ENCODE peak calls at places on chromosomes 13 and 19, in eight cellular contexts. F is heart right ventricle, Y is HFFc6, N is cardiac muscle cell, J is fibroblast of lung, S is lung, Q is GM10248, M is astrocyte. I is an unnamed sample.

GRCh38 chr13:80030491-80030890 is 310.4 kb downstream of the SPRY2 start:
- DNase-seq in N (no peak), Y (peak), F (no peak), S (peak), J (no peak), M (no peak), Q (no peak), I (no peak)

GRCh38 chr13:75226755-75227435 is 255.1 kb downstream of the TBC1D4 start:
- DNase-seq in Q (no peak), Y (peak), S (peak), F (no peak), J (peak), N (no peak), M (peak), I (no peak)

GRCh38 chr19:1486720-1487575 is 3.2 kb downstream of the PCSK4 start:
- DNase-seq in N (no peak), Q (no peak), M (no peak), J (no peak), F (no peak), Y (no peak), S (no peak), I (peak)

GRCh38 chr13:114131581-114132418 is 623 bp downstream of the RASA3 start:
- DNase-seq in F (no peak), J (peak), N (peak), M (peak), S (no peak), Q (no peak), Y (no peak), I (no peak)

GRCh38 chr19:1526979-1527649 is 3.2 kb downstream of the PLK5 start:
- DNase-seq in S (no peak), J (no peak), F (no peak), Y (no peak), Q (no peak), M (no peak), N (no peak), I (no peak)

GRCh38 chr13:100508996-100509395 is 79.6 kb downstream of the GGACT start:
- DNase-seq in Y (no peak), N (no peak), S (no peak), Q (no peak), F (no peak), M (no peak), J (no peak), I (no peak)

GRCh38 chr13:46569471-46569870 is 16.5 kb downstream of the LRCH1 start:
- DNase-seq in M (no peak), F (no peak), Q (no peak), S (no peak), Y (no peak), N (no peak), J (no peak), I (no peak)

GRCh38 chr13:97485328-97485727 is 51.4 kb downstream of the RAP2A start:
- DNase-seq in S (no peak), M (peak), Q (no peak), F (no peak), Y (no peak), N (no peak), J (no peak), I (no peak)

GRCh38 chr13:28531195-28531955 is 36.4 kb upstream of the FLT1 start:
- DNase-seq in J (peak), S (no peak), Q (no peak), N (peak), M (no peak), Y (peak), F (peak), I (peak)

GRCh38 chr13:21871302-21871862 is 200.5 kb downstream of the FGF9 start:
- DNase-seq in M (no peak), J (no peak), N (no peak), Y (no peak), F (no peak), Q (no peak), S (peak), I (no peak)

GRCh38 chr19:16836906-16837362 is 7.7 kb downstream of the SIN3B start:
- DNase-seq in S (no peak), Y (no peak), J (no peak), F (no peak), Q (no peak), N (no peak), M (no peak), I (no peak)

GRCh38 chr19:38210458-38210987 is 13.5 kb downstream of the DPF1 start:
- DNase-seq in S (no peak), J (peak), Q (no peak), M (no peak), F (peak), Y (no peak), N (peak), I (no peak)

GRCh38 chr13:50512602-50513527 is 330.6 kb downstream of the DLEU7 start:
- DNase-seq in Y (no peak), M (peak), J (peak), N (peak), S (peak), F (peak), Q (peak), I (no peak)

GRCh38 chr19:287381-287871 is 3.8 kb downstream of the PLPP2 start:
- DNase-seq in J (no peak), M (no peak), F (no peak), N (no peak), S (no peak), Q (no peak), Y (no peak), I (no peak)

GRCh38 chr19:48287748-48288147 is 17.9 kb downstream of the ZNF114 start:
- DNase-seq in S (no peak), M (no peak), F (no peak), N (no peak), Q (no peak), J (no peak), Y (no peak), I (no peak)

GRCh38 chr19:2375341-2376121 is 15.5 kb downstream of the TMPRSS9 start:
- DNase-seq in J (no peak), N (no peak), F (no peak), Y (no peak), S (no peak), Q (no peak), M (no peak), I (no peak)

GRCh38 chr19:982567-983170 is 1.5 kb upstream of the WDR18 start:
- DNase-seq in Q (peak), Y (peak), M (no peak), F (peak), N (peak), S (peak), J (peak), I (peak)

GRCh38 chr19:35029737-35030256 is 473 bp upstream of the SCN1B start:
- DNase-seq in N (no peak), Q (no peak), J (no peak), Y (no peak), F (no peak), S (no peak), M (no peak), I (no peak)

GRCh38 chr19:48603001-48603400 is 3.5 kb upstream of the SPACA4 start:
- DNase-seq in N (no peak), M (no peak), F (no peak), S (no peak), J (no peak), Q (no peak), Y (no peak), I (no peak)

GRCh38 chr19:15432018-15432494 is 13.3 kb upstream of the AKAP8L start:
- DNase-seq in M (no peak), J (no peak), S (no peak), Y (no peak), F (no peak), Q (peak), N (peak), I (peak)

GRCh38 chr19:7488736-7489353 is at the start of gene PEX11G:
- DNase-seq in M (peak), J (peak), F (peak), Q (peak), N (peak), S (peak), Y (peak), I (peak)

GRCh38 chr13:27425918-27426630 is 1.7 kb downstream of the GTF3A start:
- DNase-seq in Y (no peak), N (peak), M (peak), F (peak), J (peak), Q (peak), S (peak), I (no peak)

GRCh38 chr13:93227906-93228801 is 1.5 kb downstream of the GPC6 start:
- DNase-seq in F (peak), S (no peak), Y (peak), Q (no peak), J (peak), M (peak), N (peak), I (peak)

GRCh38 chr13:113040597-113041292 is 64.8 kb upstream of the F7 start:
- DNase-seq in F (no peak), S (no peak), Y (no peak), Q (no peak), J (no peak), M (no peak), N (no peak), I (no peak)

GRCh38 chr13:34627905-34628682 is 314.0 kb upstream of the NBEA start:
- DNase-seq in M (no peak), N (no peak), Q (no peak), F (no peak), Y (no peak), J (no peak), S (no peak), I (no peak)

GRCh38 chr19:14337510-14337909 is 43.7 kb upstream of the ADGRE5 start:
- DNase-seq in F (no peak), N (no peak), J (no peak), S (no peak), Q (no peak), Y (no peak), M (no peak), I (no peak)

GRCh38 chr19:18612772-18613588 is at the start of gene TMEM59L:
- DNase-seq in M (no peak), Q (peak), F (no peak), S (no peak), N (peak), J (no peak), Y (no peak), I (no peak)

GRCh38 chr19:7550987-7551761 is 15.7 kb downstream of the PNPLA6 start:
- DNase-seq in M (no peak), S (peak), Q (peak), F (peak), Y (no peak), N (peak), J (peak), I (no peak)

DNA sequence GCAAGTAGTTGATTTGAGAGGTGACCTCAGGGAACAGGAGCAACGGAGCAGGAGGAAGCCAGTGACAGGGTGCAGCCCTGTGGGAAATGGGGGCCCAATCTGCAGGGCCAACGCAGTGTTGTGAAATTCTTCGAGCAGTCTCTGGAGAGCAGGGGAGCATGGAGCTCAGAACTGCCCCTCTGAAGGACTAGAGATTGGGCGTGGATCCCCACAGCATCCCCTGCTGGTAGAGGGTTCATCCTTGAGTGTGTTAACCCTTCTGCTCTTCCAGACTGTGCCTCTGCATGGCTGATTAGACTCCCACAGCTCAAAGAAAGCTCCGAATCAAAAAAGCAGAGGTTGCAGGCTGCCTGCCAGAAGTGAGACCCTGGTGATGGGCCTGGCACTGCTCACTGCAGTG is 77.9 kb upstream of the UQCRFS1 start:
- DNase-seq in N (no peak), S (no peak), Q (no peak), F (no peak), M (no peak), J (no peak), Y (no peak), I (no peak)
- TF ChIP-seq CTCF in N (no peak), S (no peak), Q (no peak), F (no peak), M (no peak), J (no peak), Y (no peak), I (no peak)

DNA sequence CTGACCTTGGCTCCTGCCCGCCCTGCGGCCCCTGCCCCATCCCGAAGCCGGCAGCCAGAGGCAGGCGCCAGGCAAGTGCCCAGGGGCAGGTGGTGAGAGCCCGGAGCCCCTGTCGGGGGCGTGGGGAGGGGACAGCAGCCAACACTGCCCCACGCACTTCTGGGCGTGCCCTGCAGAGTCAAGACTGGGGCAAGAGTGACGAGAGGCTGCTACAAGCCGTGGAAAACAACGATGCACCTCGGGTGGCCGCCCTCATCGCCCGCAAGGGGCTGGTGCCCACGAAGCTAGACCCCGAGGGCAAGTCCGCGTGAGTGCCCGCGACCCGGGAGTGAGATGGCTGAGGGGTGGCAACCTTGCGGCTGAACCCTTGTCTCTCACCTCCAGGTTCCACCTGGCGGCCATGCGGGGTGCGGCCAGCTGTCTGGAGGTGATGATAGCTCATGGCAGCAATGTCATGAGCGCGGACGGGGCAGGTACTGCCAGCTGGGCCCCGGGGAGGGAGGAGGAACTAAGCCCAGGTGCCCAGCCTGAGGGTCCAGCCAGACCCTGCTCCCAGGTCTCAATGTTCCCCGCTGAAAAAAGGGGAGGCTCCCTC is 17.3 kb downstream of the ANKRD24 start:
- DNase-seq in Q (no peak), F (no peak), N (no peak), Y (no peak), J (no peak), S (no peak), M (no peak), I (no peak)
- TF ChIP-seq CTCF in Q (no peak), F (no peak), N (no peak), Y (peak), J (no peak), S (no peak), M (no peak), I (no peak)

GRCh38 chr19:33953592-33953991 is 156.9 kb downstream of the KCTD15 start:
- DNase-seq in Y (no peak), M (no peak), N (no peak), F (no peak), J (no peak), Q (no peak), S (no peak), I (no peak)
- TF ChIP-seq CTCF in Y (no peak), M (no peak), N (no peak), F (no peak), J (no peak), Q (no peak), S (peak), I (peak)

GRCh38 chr13:59477011-59477410 is 686.7 kb downstream of the DIAPH3 start:
- DNase-seq in N (no peak), F (no peak), S (no peak), M (no peak), J (no peak), Q (no peak), Y (no peak), I (no peak)
- TF ChIP-seq CTCF in N (peak), F (peak), S (no peak), M (no peak), J (peak), Q (no peak), Y (peak), I (peak)

GRCh38 chr19:31068268-31068667 is 281.0 kb downstream of the TSHZ3 start:
- DNase-seq in S (no peak), J (no peak), M (no peak), N (no peak), Y (no peak), F (no peak), Q (no peak), I (no peak)
- TF ChIP-seq CTCF in S (no peak), J (no peak), M (no peak), N (no peak), Y (no peak), F (no peak), Q (no peak), I (no peak)

DNA sequence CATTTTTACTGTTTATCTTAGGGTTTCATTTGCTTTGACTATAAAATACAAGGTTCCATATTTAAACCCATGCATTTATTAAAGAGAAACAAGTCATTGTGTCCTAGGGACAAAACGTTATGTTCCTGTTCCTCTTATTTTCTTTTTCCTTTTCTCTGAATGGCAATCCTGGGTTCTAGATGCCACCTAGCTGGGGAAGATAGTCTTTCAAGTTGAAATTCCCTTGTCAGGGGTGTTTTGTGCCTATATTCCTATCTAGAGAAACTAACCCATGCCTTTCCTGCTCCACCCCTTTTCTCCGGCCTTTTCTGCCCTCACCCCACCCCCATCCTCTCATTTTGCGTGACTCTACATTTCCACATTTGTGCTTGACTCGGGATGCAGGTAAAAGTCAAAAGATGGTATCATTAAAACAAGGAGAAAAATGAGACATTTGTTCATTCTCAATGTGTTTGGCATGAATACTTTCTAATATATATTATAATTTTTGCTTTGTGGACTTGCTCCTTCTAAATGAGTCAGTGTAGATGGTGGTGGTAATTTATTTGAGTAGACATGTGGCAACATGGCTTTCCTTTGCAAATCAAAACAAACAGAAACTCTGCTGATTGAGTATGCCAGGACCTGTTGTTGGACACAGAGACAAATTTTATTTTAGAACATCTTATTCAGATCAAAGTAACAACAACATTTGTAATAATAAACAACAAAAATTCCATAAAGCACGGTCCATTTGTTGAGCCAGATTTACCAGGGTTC is 26.8 kb upstream of the STARD13 start:
- DNase-seq in J (peak), Q (no peak), S (no peak), M (no peak), N (no peak), Y (peak), F (no peak), I (no peak)
- TF ChIP-seq CTCF in J (peak), Q (peak), S (no peak), M (no peak), N (peak), Y (peak), F (peak), I (peak)

DNA sequence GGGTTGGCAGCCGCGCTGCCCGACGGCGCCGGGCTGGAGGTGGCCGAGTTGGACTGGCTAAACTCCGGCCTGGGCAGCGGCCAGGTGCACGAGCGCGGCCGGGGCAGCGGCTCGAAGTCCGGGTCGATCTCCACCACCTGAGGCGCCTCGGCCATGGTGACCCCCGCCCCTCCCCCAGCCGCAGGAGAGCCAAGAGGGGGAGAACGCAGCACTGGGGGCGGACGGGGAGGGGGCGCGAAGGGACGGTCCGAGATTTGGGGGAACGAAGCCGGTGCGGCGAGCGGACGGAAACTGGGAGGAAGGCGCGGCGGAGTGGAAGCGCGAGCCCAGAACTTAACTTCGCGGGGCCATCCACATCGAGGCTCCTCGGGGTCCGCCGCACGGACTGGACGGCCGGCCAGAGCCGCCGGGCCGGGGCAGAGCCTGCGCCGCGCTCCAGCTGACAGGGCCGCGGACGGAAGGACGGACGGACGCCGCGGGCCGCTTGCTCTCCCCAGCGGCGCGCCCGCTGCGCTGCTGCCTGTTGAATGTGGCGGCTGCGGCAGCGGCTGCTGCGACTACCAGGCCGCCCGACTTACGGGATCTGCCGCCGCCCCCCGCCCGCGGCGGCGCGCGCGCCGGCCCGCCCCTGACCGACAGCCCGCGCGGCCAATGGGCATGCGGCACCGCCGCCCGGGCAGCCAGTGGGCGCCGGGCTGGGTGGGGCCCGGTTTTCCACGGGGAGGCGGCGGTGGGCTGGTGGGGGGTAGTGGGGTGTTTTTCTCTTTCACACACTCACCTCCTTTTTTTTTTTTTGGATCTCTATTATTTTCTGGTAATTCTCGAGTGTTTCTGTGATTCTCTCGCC is at the start of gene FOXO1:
- DNase-seq in Y (peak), N (peak), F (peak), M (peak), S (peak), J (peak), Q (peak), I (peak)
- TF ChIP-seq CTCF in Y (no peak), N (no peak), F (no peak), M (no peak), S (no peak), J (no peak), Q (no peak), I (no peak)

DNA sequence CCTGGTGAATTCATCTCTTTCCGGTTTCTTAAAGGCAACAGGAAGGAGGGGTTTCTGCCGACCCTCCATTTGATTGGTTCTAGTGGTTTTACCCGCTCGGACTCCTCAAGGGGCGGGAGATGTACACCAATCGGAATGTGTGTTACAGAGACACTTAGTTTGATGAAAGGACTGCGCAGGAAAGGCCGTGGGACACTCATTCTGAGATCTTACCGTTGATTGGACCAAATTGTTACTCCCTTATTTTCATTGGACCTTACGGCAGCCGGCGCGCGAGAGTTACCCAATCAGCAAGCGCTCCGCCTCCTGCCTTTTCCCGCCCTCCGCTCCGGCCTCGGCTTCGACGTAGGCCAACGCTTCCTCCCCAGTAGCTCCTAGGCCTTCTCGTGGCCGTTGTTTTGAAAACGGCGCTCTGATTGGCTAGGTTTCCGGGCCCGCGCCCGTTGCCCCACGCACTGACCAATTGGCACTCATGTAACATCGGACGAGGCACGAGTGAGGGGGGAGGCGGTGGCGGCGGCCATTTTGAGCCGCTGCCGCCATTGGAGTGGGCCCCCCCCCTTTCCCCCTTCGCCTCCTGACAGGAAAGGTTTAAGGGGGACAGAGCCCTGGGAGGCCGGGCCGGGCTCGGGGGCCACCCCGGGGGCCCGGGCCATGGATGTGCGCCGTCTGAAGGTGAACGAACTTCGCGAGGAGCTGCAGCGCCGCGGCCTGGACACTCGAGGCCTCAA is at the start of gene HNRNPUL1:
- DNase-seq in N (peak), S (peak), J (peak), M (peak), Y (peak), Q (peak), F (peak), I (peak)
- TF ChIP-seq CTCF in N (peak), S (no peak), J (peak), M (no peak), Y (peak), Q (peak), F (peak), I (peak)